ENCODE peak calls at places on chromosomes 4 and X, in ten cellular contexts. S is astrocyte of the spinal cord; H is foreskin fibroblast; P is dorsolateral prefrontal cortex; E is coronary artery; M is fibroblast of pulmonary artery; G is A549; U is effector memory CD4-positive, alpha-beta T cell; O is heart left ventricle; X is AG10803. C is an unnamed sample.

GRCh38 chr4:81509822-81510221 is 38.1 kb upstream of the RASGEF1B start:
- DNase-seq in S (no peak), U (no peak), G (no peak), M (no peak), P (no peak), E (no peak), X (no peak), O (no peak), H (no peak), C (no peak)

GRCh38 chr4:39042365-39042764 is 10.2 kb upstream of the TMEM156 start:
- DNase-seq in G (peak), X (no peak), E (no peak), M (no peak), U (no peak), O (no peak), P (no peak), S (no peak), H (no peak), C (no peak)

GRCh38 chrX:109629310-109629709 is 4.3 kb upstream of the KCNE5 start:
- DNase-seq in H (peak), S (peak), O (no peak), X (no peak), U (no peak), G (no peak), M (peak), P (no peak), E (no peak), C (no peak)

GRCh38 chr4:102420563-102421221 is 75.4 kb upstream of the SLC39A8 start:
- DNase-seq in M (no peak), P (no peak), G (peak), E (no peak), U (no peak), S (peak), O (no peak), X (peak), H (peak), C (no peak)

GRCh38 chr4:46949822-46950221 is 40.8 kb upstream of the COX7B2 start:
- DNase-seq in U (no peak), H (no peak), O (no peak), S (no peak), X (no peak), M (no peak), E (no peak), G (no peak), P (no peak), C (no peak)

GRCh38 chr4:110681381-110681780 is 58.5 kb upstream of the PITX2 start:
- DNase-seq in P (no peak), U (no peak), M (no peak), G (no peak), O (no peak), H (no peak), S (no peak), X (peak), E (no peak), C (no peak)

GRCh38 chr4:8534601-8535000 is 45.6 kb upstream of the GPR78 start:
- DNase-seq in U (no peak), S (no peak), G (no peak), X (no peak), O (no peak), H (no peak), M (no peak), E (no peak), P (no peak), C (no peak)

GRCh38 chr4:138967313-138967712 is 48.3 kb upstream of the NOCT start:
- DNase-seq in E (no peak), G (peak), P (no peak), H (no peak), O (no peak), M (peak), X (no peak), U (no peak), S (no peak), C (no peak)

GRCh38 chr4:3335982-3336381 is 43.2 kb downstream of the RGS12 start:
- DNase-seq in G (no peak), U (no peak), M (no peak), X (no peak), E (no peak), P (no peak), S (no peak), O (no peak), H (no peak), C (no peak)

GRCh38 chr4:148112231-148112982 is 329.8 kb downstream of the NR3C2 start:
- DNase-seq in M (peak), X (peak), G (no peak), U (no peak), H (peak), O (no peak), S (peak), E (no peak), P (no peak), C (no peak)

GRCh38 chr4:177853198-177853597 is 411.0 kb upstream of the AGA start:
- DNase-seq in S (no peak), E (no peak), X (no peak), G (no peak), M (no peak), P (no peak), U (no peak), O (no peak), H (no peak), C (no peak)

GRCh38 chr4:149891381-149891780 is 75.7 kb upstream of the IQCM start:
- DNase-seq in E (no peak), O (no peak), M (no peak), P (no peak), H (no peak), U (no peak), G (no peak), S (no peak), X (peak), C (no peak)

GRCh38 chrX:136143714-136144113 is 3.6 kb upstream of the FHL1 start:
- DNase-seq in O (no peak), E (no peak), G (no peak), U (no peak), M (no peak), S (no peak), H (no peak), P (no peak), X (no peak), C (no peak)

GRCh38 chr4:165325732-165326512 is 1.5 kb upstream of the MSMO1 start:
- DNase-seq in X (peak), P (no peak), H (peak), E (no peak), G (peak), S (peak), O (no peak), M (peak), U (no peak), C (no peak)

GRCh38 chr4:146458594-146458993 is 63.1 kb downstream of the SLC10A7 start:
- DNase-seq in G (peak), S (no peak), P (no peak), E (no peak), X (no peak), O (no peak), U (no peak), H (no peak), M (no peak), C (no peak)

GRCh38 chr4:31104596-31104995 is 384.4 kb downstream of the PCDH7 start:
- DNase-seq in P (no peak), U (no peak), X (no peak), M (no peak), S (no peak), H (no peak), O (no peak), E (no peak), G (no peak), C (no peak)

GRCh38 chr4:189285377-189285776 is 655.3 kb upstream of the FRG1 start:
- DNase-seq in M (no peak), G (no peak), P (no peak), S (no peak), E (no peak), H (no peak), U (no peak), X (no peak), O (no peak), C (no peak)

GRCh38 chr4:100170986-100171385 is 19.3 kb downstream of the DDIT4L start:
- DNase-seq in X (no peak), G (no peak), U (no peak), O (no peak), H (no peak), S (no peak), E (no peak), P (no peak), M (peak), C (no peak)

GRCh38 chrX:39823424-39823823 is 274.3 kb downstream of the BCOR start:
- DNase-seq in P (no peak), O (no peak), E (no peak), X (no peak), H (no peak), M (no peak), S (no peak), U (no peak), G (no peak), C (no peak)

GRCh38 chr4:6035786-6036185 is 17.6 kb upstream of the C4orf50 start:
- DNase-seq in G (no peak), U (no peak), M (no peak), E (no peak), H (no peak), O (no peak), X (no peak), P (no peak), S (no peak), C (no peak)

GRCh38 chr4:173448103-173448502 is 49.2 kb upstream of the SCRG1 start:
- DNase-seq in H (peak), S (no peak), P (peak), M (peak), U (no peak), O (no peak), E (no peak), G (no peak), X (peak), C (no peak)

GRCh38 chrX:7132335-7133035 is 15.0 kb upstream of the STS start:
- DNase-seq in H (peak), U (no peak), G (peak), M (peak), O (no peak), S (peak), P (peak), X (peak), E (no peak), C (no peak)

GRCh38 chr4:62117879-62118278 is 917.8 kb downstream of the ADGRL3 start:
- DNase-seq in S (no peak), H (no peak), U (no peak), P (no peak), X (no peak), E (no peak), M (no peak), O (no peak), G (no peak), C (no peak)

GRCh38 chrX:12972867-12973560 is 1.9 kb upstream of the TMSB4X start:
- DNase-seq in G (no peak), P (no peak), M (no peak), E (no peak), U (no peak), S (no peak), H (no peak), O (no peak), X (no peak), C (no peak)

GRCh38 chrX:12970691-12971202 is 4.2 kb upstream of the TMSB4X start:
- DNase-seq in O (no peak), G (no peak), P (no peak), H (peak), M (peak), S (peak), U (peak), X (peak), E (no peak), C (peak)

GRCh38 chrX:12971282-12972003 is 3.5 kb upstream of the TMSB4X start:
- DNase-seq in E (no peak), P (no peak), H (no peak), M (no peak), U (no peak), S (no peak), G (no peak), X (no peak), O (peak), C (no peak)

GRCh38 chrX:12973561-12974216 is 1.2 kb upstream of the TMSB4X start:
- DNase-seq in E (no peak), O (peak), G (no peak), H (no peak), P (no peak), X (no peak), S (no peak), M (no peak), U (no peak), C (no peak)

GRCh38 chrX:12972239-12972638 is 2.7 kb upstream of the TMSB4X start:
- DNase-seq in G (no peak), E (no peak), S (no peak), H (no peak), X (no peak), O (no peak), U (no peak), P (no peak), M (no peak), C (no peak)
- H3K4me3 ChIP-seq in G (no peak), E (peak), S (no peak), H (no peak), X (no peak), O (no peak), U (peak), P (no peak), M (no peak), C (peak)

GRCh38 chrX:68895339-68896250 is 66.8 kb downstream of the EFNB1 start:
- DNase-seq in P (peak), S (peak), O (peak), G (peak), H (no peak), E (peak), U (no peak), X (peak), M (peak), C (no peak)
- H3K4me3 ChIP-seq in P (no peak), S (no peak), O (no peak), G (no peak), H (no peak), E (peak), U (no peak), X (no peak), M (no peak), C (no peak)

GRCh38 chr4:689498-690122 is 659 bp upstream of the SLC49A3 start:
- DNase-seq in P (no peak), G (no peak), S (no peak), O (no peak), M (no peak), H (no peak), X (no peak), U (no peak), E (no peak), C (no peak)

GRCh38 chr4:687048-687974 is 1.6 kb downstream of the SLC49A3 start:
- DNase-seq in O (peak), H (peak), S (peak), G (peak), U (no peak), X (peak), E (peak), P (no peak), M (peak), C (no peak)

GRCh38 chr4:686371-687040 is 2.4 kb downstream of the SLC49A3 start:
- DNase-seq in X (no peak), U (no peak), P (no peak), H (no peak), G (no peak), E (peak), M (no peak), S (no peak), O (no peak), C (no peak)

GRCh38 chr4:688695-689497 is at the start of gene SLC49A3:
- DNase-seq in S (no peak), P (no peak), G (no peak), O (peak), M (no peak), X (peak), E (no peak), H (no peak), U (no peak), C (no peak)

GRCh38 chr4:687975-688694 is 816 bp downstream of the SLC49A3 start:
- DNase-seq in M (no peak), G (no peak), X (no peak), P (no peak), O (no peak), E (no peak), U (no peak), S (no peak), H (no peak), C (no peak)
- H3K4me3 ChIP-seq in M (peak), G (no peak), X (peak), P (peak), O (peak), E (peak), U (no peak), S (peak), H (peak), C (no peak)

GRCh38 chr4:10160280-10160856 is 43.8 kb upstream of the WDR1 start:
- DNase-seq in S (no peak), U (no peak), X (peak), P (no peak), O (no peak), E (no peak), M (peak), G (peak), H (no peak), C (no peak)

GRCh38 chr4:10161840-10162239 is 45.2 kb upstream of the WDR1 start:
- DNase-seq in U (no peak), G (no peak), O (no peak), H (no peak), X (no peak), E (no peak), M (no peak), S (no peak), P (no peak), C (peak)

GRCh38 chr4:10162341-10163000 is 45.9 kb upstream of the WDR1 start:
- DNase-seq in U (no peak), G (no peak), O (no peak), M (no peak), P (no peak), H (no peak), E (no peak), X (no peak), S (no peak), C (no peak)

GRCh38 chr4:10159671-10160070 is 43.1 kb upstream of the WDR1 start:
- DNase-seq in M (no peak), P (no peak), X (no peak), E (no peak), H (no peak), G (no peak), O (no peak), U (no peak), S (no peak), C (no peak)

DNA sequence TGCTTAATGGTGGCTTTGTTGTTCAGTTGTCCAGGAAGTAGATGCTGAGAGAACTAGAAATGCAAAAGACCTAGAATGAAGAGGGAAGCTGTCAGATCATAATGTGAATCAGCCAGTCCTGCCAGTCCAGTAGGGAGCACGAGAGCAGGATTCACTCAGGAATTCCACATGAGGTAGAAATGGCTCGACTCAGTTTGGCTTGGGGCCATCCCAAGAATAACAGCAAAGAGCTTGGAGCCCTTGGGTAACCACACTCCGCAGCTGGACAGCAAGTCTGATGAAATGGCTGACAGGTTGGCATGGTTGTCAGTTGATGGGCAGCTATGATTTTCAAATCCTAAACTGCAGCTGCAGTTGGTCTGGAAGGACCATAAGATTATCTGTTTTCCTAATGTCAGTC is 44.5 kb upstream of the WDR1 start:
- DNase-seq in U (no peak), E (no peak), G (no peak), O (no peak), P (no peak), H (no peak), X (peak), S (no peak), M (peak), C (no peak)
- H3K4me3 ChIP-seq in U (no peak), E (no peak), G (no peak), O (no peak), P (no peak), H (no peak), X (no peak), S (no peak), M (no peak), C (peak)

DNA sequence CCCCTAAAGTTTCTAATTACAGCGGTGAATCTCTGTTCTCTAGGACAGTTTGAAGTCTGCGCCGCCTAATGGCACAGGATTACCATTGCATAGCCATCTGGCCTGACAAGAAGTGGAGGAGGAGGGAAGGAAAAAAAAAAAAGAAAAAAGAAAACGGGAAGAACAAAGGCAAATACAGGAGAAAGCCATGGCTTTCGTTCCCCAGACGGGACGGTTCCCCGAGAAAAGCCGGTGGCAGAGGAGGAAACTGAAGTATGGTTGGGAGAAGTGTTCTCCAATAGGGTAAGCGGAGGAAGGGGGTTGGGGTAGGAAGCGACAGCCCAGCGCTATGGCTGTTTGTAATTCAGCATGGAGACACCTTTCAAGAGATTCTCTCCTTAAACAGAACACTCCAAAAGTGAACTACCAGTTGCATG is 80.8 kb downstream of the HMGN5 start:
- DNase-seq in E (no peak), G (peak), X (peak), H (peak), O (peak), P (peak), S (peak), U (no peak), M (peak), C (peak)
- H3K4me3 ChIP-seq in E (peak), G (peak), X (peak), H (peak), O (peak), P (peak), S (peak), U (peak), M (peak), C (peak)

GRCh38 chr4:74529284-74530041 is 84.5 kb downstream of the AREG start:
- DNase-seq in S (no peak), M (peak), E (no peak), G (no peak), P (no peak), O (no peak), H (no peak), X (no peak), U (no peak), C (no peak)
- H3K4me3 ChIP-seq in S (no peak), M (no peak), E (no peak), G (no peak), P (no peak), O (no peak), H (no peak), X (no peak), U (no peak), C (no peak)